ENCODE peak calls at places on chromosomes 6 and 20, in eight cellular contexts. P, V, J, L, C, T, R and H are unnamed samples. For H3K4me1, the result is how much of the 10 kb centered on the place peaks cover.

GRCh38 chr6:1188199-1188598 is 123.7 kb upstream of the FOXQ1 start:
- ATAC-seq in J (no peak), C (no peak), L (no peak), V (no peak), T (no peak), R (no peak), P (no peak), H (no peak)

GRCh38 chr6:159951772-159952171 is 17.1 kb upstream of the IGF2R start:
- ATAC-seq in P (no peak), L (no peak), C (peak), T (no peak), V (no peak), J (no peak), R (peak), H (no peak)

GRCh38 chr6:118283759-118284158 is 264.3 kb upstream of the PLN start:
- ATAC-seq in R (peak), C (peak), T (no peak), V (peak), L (peak), J (no peak), P (peak), H (peak)

GRCh38 chr20:16123623-16124022 is 449.6 kb downstream of the KIF16B start:
- ATAC-seq in T (no peak), P (no peak), V (no peak), R (no peak), L (no peak), C (no peak), J (no peak), H (no peak)

GRCh38 chr6:143187173-143187908 is 126.7 kb downstream of the AIG1 start:
- ATAC-seq in J (no peak), R (no peak), P (no peak), C (no peak), V (no peak), T (no peak), L (no peak), H (no peak)

GRCh38 chr6:148203281-148203925 is 139.2 kb upstream of the SASH1 start:
- ATAC-seq in T (no peak), L (no peak), J (no peak), R (no peak), V (no peak), P (no peak), C (no peak), H (no peak)

GRCh38 chr6:135323202-135323668 is 142.1 kb downstream of the MYB start:
- ATAC-seq in C (peak), V (peak), R (no peak), L (peak), T (no peak), P (no peak), J (no peak), H (no peak)

GRCh38 chr6:140779991-140780596 is 1352.6 kb upstream of the GJE1 start:
- ATAC-seq in R (peak), J (no peak), C (no peak), V (no peak), L (no peak), T (peak), P (no peak), H (no peak)

GRCh38 chr20:60789399-60789798 is 462.7 kb upstream of the CDH4 start:
- ATAC-seq in P (no peak), T (no peak), C (no peak), V (no peak), R (no peak), J (no peak), L (no peak), H (no peak)

GRCh38 chr6:53894086-53894485 is 99.3 kb downstream of the LRRC1 start:
- ATAC-seq in L (peak), P (peak), J (no peak), V (peak), T (no peak), C (no peak), R (no peak), H (peak)

GRCh38 chr6:159056941-159057340 is 12.2 kb upstream of the TAGAP start:
- ATAC-seq in R (no peak), L (no peak), T (no peak), P (no peak), V (no peak), C (no peak), J (no peak), H (no peak)

GRCh38 chr6:85002847-85003246 is 238.4 kb upstream of the TBX18 start:
- ATAC-seq in R (no peak), C (no peak), T (no peak), L (no peak), P (no peak), V (no peak), J (no peak), H (no peak)

GRCh38 chr20:12966468-12967085 is 42.2 kb upstream of the SPTLC3 start:
- ATAC-seq in V (no peak), J (no peak), C (no peak), L (no peak), T (no peak), R (peak), P (no peak), H (no peak)

GRCh38 chr20:47546184-47547033 is 44.7 kb downstream of the NCOA3 start:
- ATAC-seq in C (no peak), J (no peak), L (no peak), P (no peak), R (no peak), V (peak), T (no peak), H (no peak)

GRCh38 chr20:10076126-10077080 is 41.6 kb downstream of the ANKEF1 start:
- ATAC-seq in T (no peak), J (no peak), P (no peak), L (no peak), C (no peak), V (no peak), R (peak), H (no peak)

GRCh38 chr20:44215125-44215524 is 4.6 kb upstream of the OSER1 start:
- ATAC-seq in V (peak), R (peak), P (peak), T (no peak), L (peak), J (peak), C (peak), H (no peak)

GRCh38 chr20:38046572-38046971 is 13.0 kb downstream of the RPRD1B start:
- ATAC-seq in R (peak), P (no peak), L (no peak), C (peak), T (no peak), V (peak), J (no peak), H (peak)

GRCh38 chr6:70557998-70558397 is 8.7 kb upstream of the SDHAF4 start:
- ATAC-seq in R (no peak), P (no peak), L (no peak), J (no peak), C (no peak), T (no peak), V (no peak), H (no peak)

GRCh38 chr6:70566751-70567382 is at the start of gene SDHAF4:
- ATAC-seq in J (peak), L (peak), T (peak), V (peak), R (peak), C (peak), P (peak), H (peak)

DNA sequence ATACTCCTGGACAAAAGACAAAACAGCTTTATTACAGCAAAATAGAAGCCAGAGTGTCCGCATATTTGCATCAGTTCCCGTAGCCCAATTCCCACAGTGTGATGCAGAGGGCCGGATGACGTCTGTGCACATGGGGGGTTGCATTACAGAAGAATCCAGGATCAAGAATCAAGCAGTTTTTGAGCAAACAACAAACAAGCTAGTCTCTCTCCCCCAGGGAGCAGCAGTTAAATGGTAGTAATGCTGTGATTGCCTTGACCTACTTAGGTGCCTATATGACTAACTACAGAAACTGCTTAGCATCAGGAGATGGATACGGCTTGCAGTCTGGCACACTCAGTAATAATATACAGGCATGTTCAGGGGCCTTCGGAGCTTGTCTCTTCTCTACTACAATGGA is 3.2 kb upstream of the SDHAF4 start:
- ATAC-seq in T (no peak), J (no peak), C (no peak), V (no peak), P (no peak), L (no peak), R (peak), H (no peak)
- H3K4me1 ChIP-seq in T (under half), J (under half), C (under half), V (under half), P (under half), L (under half), R (under half), H (under half)

DNA sequence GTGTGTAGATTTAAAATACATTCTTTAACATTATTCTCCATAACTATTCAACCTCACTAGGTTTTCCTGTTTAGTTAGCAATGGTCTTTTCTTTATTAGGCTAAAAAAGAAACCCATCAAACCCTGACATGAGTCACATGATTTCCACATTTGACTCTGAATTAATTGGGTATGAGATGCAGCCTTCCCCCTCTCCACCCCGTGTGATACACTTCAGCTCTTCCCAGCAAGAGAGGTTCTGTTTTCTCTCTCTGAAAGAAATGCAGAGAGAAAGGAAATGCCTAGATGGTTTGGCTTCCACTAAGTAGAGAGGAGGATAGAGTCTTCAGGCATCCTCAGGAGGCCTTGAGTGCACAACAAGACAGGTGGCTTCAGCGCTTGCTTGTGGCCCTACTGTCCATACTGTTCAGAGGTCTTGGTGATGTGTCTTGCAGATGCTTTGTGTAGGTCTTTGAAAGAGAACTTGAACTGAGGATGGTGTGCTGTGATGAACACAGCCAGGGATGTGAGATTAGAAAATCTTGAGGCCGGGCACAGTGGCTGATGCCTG is 17.3 kb downstream of the FARS2 start:
- ATAC-seq in J (no peak), C (no peak), L (peak), P (no peak), R (no peak), V (no peak), T (no peak), H (no peak)
- TF ChIP-seq POLR2AphosphoS5 in J (no peak), C (no peak), L (no peak), P (no peak), R (no peak), V (no peak), T (no peak), H (no peak)

DNA sequence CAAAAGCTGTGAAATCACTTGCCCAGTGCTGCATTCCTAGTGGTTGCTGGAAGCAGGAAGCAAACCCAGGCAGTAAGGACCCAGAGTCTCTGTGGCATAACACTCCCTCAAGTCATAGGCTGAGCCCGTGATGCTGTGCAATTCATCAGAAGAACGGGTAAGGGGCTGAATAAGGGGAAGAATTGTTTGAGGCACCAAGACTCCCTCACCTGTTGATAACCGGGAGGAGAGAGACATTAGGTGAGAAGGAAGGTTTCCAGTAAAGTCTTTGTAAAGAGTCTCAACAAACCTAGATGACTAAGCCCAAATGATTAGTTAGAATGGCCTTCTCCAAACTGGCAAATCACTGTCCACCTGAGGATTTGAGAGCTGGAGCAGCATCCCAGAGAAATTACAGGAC is 18.3 kb downstream of the ENPP3 start:
- ATAC-seq in J (no peak), L (no peak), V (no peak), C (no peak), T (no peak), R (no peak), P (no peak), H (no peak)
- H3K4me3 ChIP-seq in J (no peak), L (no peak), V (no peak), C (no peak), T (no peak), R (no peak), P (no peak), H (no peak)

GRCh38 chr20:17845701-17846475 is 122.7 kb downstream of the SNX5 start:
- ATAC-seq in T (no peak), R (peak), J (no peak), C (no peak), V (no peak), L (no peak), P (no peak), H (no peak)
- H3K4me1 ChIP-seq in T (under half), R (half or more), J (under half), C (under half), V (under half), L (under half), P (half or more), H (half or more)

GRCh38 chr6:46949662-46950280 is 28.0 kb upstream of the ADGRF5 start:
- ATAC-seq in R (no peak), T (peak), L (no peak), P (no peak), J (no peak), C (no peak), V (no peak), H (peak)

GRCh38 chr6:46953921-46954320 is 32.2 kb upstream of the ADGRF5 start:
- ATAC-seq in R (no peak), T (no peak), C (no peak), L (no peak), J (no peak), P (no peak), V (no peak), H (no peak)

GRCh38 chr6:46947497-46947896 is 25.8 kb upstream of the ADGRF5 start:
- ATAC-seq in L (no peak), J (no peak), R (no peak), T (no peak), V (no peak), P (no peak), C (no peak), H (no peak)

GRCh38 chr6:46948699-46949098 is 27.0 kb upstream of the ADGRF5 start:
- ATAC-seq in V (no peak), T (no peak), J (no peak), R (no peak), C (no peak), P (no peak), L (peak), H (peak)
- TF ChIP-seq POLR2AphosphoS5 in V (no peak), T (peak), J (no peak), R (no peak), C (no peak), P (no peak), L (no peak), H (no peak)